ENCODE peak calls at places on chromosome 6, in ten cellular contexts. B, G, Q, U, F, E, O, S, H and Z are unnamed samples. For H3K9me3, the result is how much of the 10 kb centered on the place peaks cover.

GRCh38 chr6:115894426-115894992 is 166.2 kb downstream of the FRK start:
- DNase-seq in H (no peak), O (no peak), Q (no peak), F (no peak), B (no peak), U (no peak), S (no peak), G (no peak), E (no peak), Z (no peak)

GRCh38 chr6:126335210-126335609 is 4.7 kb upstream of the CENPW start:
- DNase-seq in B (no peak), O (no peak), H (no peak), S (no peak), E (no peak), Q (no peak), U (no peak), G (no peak), F (no peak), Z (no peak)

GRCh38 chr6:18242062-18242851 is 22.1 kb downstream of the DEK start:
- DNase-seq in U (no peak), H (no peak), S (no peak), G (no peak), O (no peak), B (no peak), Q (peak), F (no peak), E (peak), Z (no peak)

GRCh38 chr6:45478235-45478634 is 100.5 kb upstream of the SUPT3H start:
- DNase-seq in B (no peak), O (no peak), E (peak), F (no peak), U (no peak), S (no peak), G (no peak), H (no peak), Q (no peak), Z (no peak)

GRCh38 chr6:30735668-30736314 is 6.7 kb downstream of the FLOT1 start:
- DNase-seq in O (no peak), F (no peak), B (no peak), S (no peak), H (no peak), E (no peak), Q (no peak), U (no peak), G (no peak), Z (no peak)

GRCh38 chr6:356828-357251 is 34.7 kb upstream of the IRF4 start:
- DNase-seq in E (no peak), F (no peak), H (peak), B (peak), S (no peak), O (no peak), Q (no peak), G (no peak), U (no peak), Z (no peak)

GRCh38 chr6:15152720-15153119 is 93.1 kb upstream of the JARID2 start:
- DNase-seq in U (no peak), F (no peak), H (no peak), O (peak), E (no peak), G (no peak), S (no peak), Q (no peak), B (no peak), Z (no peak)

GRCh38 chr6:145815351-145815772 is 767 bp upstream of the FBXO30 start:
- DNase-seq in E (peak), S (peak), B (no peak), G (no peak), H (no peak), U (no peak), F (peak), O (peak), Q (no peak), Z (peak)

GRCh38 chr6:164097557-164098398 is 683.3 kb downstream of the QKI start:
- DNase-seq in H (no peak), F (no peak), O (peak), E (peak), B (no peak), G (no peak), U (no peak), Q (peak), S (peak), Z (peak)

GRCh38 chr6:113306552-113307145 is 550.5 kb upstream of the MARCKS start:
- DNase-seq in Q (peak), H (peak), F (peak), B (peak), U (peak), G (peak), E (no peak), O (peak), S (peak), Z (peak)

GRCh38 chr6:6674872-6675271 is 86.4 kb downstream of the LY86 start:
- DNase-seq in S (peak), B (no peak), F (no peak), G (no peak), H (no peak), O (peak), U (no peak), E (no peak), Q (no peak), Z (no peak)

GRCh38 chr6:56349196-56349595 is 101.8 kb upstream of the COL21A1 start:
- DNase-seq in B (no peak), U (no peak), O (no peak), F (no peak), H (no peak), G (no peak), Q (no peak), S (no peak), E (peak), Z (no peak)

GRCh38 chr6:79646006-79646405 is 14.9 kb downstream of the SH3BGRL2 start:
- DNase-seq in Q (no peak), B (no peak), S (peak), H (no peak), F (peak), O (no peak), U (no peak), G (no peak), E (no peak), Z (no peak)

GRCh38 chr6:80540700-80541099 is 434.2 kb downstream of the BCKDHB start:
- DNase-seq in Q (no peak), E (peak), B (no peak), S (no peak), H (no peak), O (no peak), U (no peak), G (no peak), F (no peak), Z (no peak)

GRCh38 chr6:43026365-43026764 is 4.9 kb downstream of the RRP36 start:
- DNase-seq in S (no peak), G (no peak), Q (no peak), U (no peak), E (no peak), F (no peak), H (no peak), B (no peak), O (no peak), Z (no peak)

GRCh38 chr6:147689398-147689797 is 180.9 kb downstream of the SAMD5 start:
- DNase-seq in S (no peak), B (no peak), F (no peak), Q (no peak), E (peak), G (no peak), U (no peak), O (no peak), H (no peak), Z (no peak)

GRCh38 chr6:106512048-106512957 is 117.0 kb downstream of the RTN4IP1 start:
- DNase-seq in S (peak), F (peak), Q (peak), G (no peak), E (no peak), U (peak), H (peak), O (peak), B (peak), Z (peak)

GRCh38 chr6:2764610-2765165 is 505 bp upstream of the WRNIP1 start:
- DNase-seq in E (peak), O (peak), F (peak), S (no peak), U (no peak), B (peak), H (peak), G (no peak), Q (peak), Z (no peak)

GRCh38 chr6:87702589-87702945 is 534 bp upstream of the AKIRIN2 start:
- DNase-seq in E (peak), Q (peak), G (no peak), F (no peak), B (no peak), S (no peak), H (no peak), U (no peak), O (peak), Z (no peak)

GRCh38 chr6:129774697-129775447 is 64.9 kb upstream of the ARHGAP18 start:
- DNase-seq in B (peak), O (peak), Q (peak), F (peak), G (peak), S (peak), U (peak), H (peak), E (peak), Z (peak)

GRCh38 chr6:140138311-140138994 is 764.0 kb upstream of the CITED2 start:
- DNase-seq in O (no peak), F (no peak), G (no peak), E (no peak), B (no peak), S (no peak), Q (no peak), U (no peak), H (no peak), Z (no peak)

GRCh38 chr6:20211037-20211940 is 980 bp downstream of the MBOAT1 start:
- DNase-seq in E (peak), U (no peak), F (peak), H (no peak), O (no peak), Q (no peak), B (no peak), S (peak), G (no peak), Z (no peak)

GRCh38 chr6:18515767-18516166 is 128.6 kb downstream of the RNF144B start:
- DNase-seq in H (no peak), Q (no peak), S (no peak), G (no peak), O (no peak), B (no peak), F (no peak), E (no peak), U (no peak), Z (no peak)

GRCh38 chr6:47308674-47309325 is 905 bp downstream of the TNFRSF21 start:
- DNase-seq in H (peak), B (peak), O (peak), F (no peak), U (no peak), S (peak), G (no peak), Q (no peak), E (peak), Z (peak)

GRCh38 chr6:15922510-15923307 is 206.2 kb upstream of the MYLIP start:
- DNase-seq in F (no peak), B (no peak), Q (no peak), O (no peak), S (no peak), G (no peak), H (no peak), E (no peak), U (no peak), Z (no peak)

GRCh38 chr6:109901976-109902375 is 76.1 kb upstream of the GPR6 start:
- DNase-seq in B (no peak), S (no peak), Q (no peak), F (no peak), E (no peak), U (no peak), O (no peak), G (no peak), H (no peak), Z (no peak)

GRCh38 chr6:147000545-147001488 is 203.4 kb upstream of the STXBP5 start:
- DNase-seq in U (no peak), B (no peak), S (no peak), E (peak), Q (no peak), H (no peak), F (no peak), G (no peak), O (no peak), Z (no peak)

GRCh38 chr6:136604928-136605485 is 54.8 kb upstream of the MAP7 start:
- DNase-seq in H (no peak), Q (no peak), O (no peak), S (no peak), B (no peak), E (no peak), U (no peak), G (no peak), F (no peak), Z (no peak)

GRCh38 chr6:26088344-26088743 is 1.1 kb downstream of the HFE start:
- DNase-seq in U (no peak), Q (no peak), B (no peak), O (no peak), G (no peak), F (no peak), S (no peak), H (no peak), E (no peak), Z (no peak)

GRCh38 chr6:12010635-12011275 is 1.4 kb upstream of the HIVEP1 start:
- DNase-seq in H (peak), U (peak), Q (peak), E (no peak), G (no peak), O (peak), F (no peak), B (peak), S (peak), Z (peak)

GRCh38 chr6:150622941-150623874 is 23.5 kb downstream of the PLEKHG1 start:
- DNase-seq in H (no peak), E (no peak), S (no peak), U (no peak), F (no peak), B (no peak), G (no peak), O (no peak), Q (no peak), Z (no peak)

DNA sequence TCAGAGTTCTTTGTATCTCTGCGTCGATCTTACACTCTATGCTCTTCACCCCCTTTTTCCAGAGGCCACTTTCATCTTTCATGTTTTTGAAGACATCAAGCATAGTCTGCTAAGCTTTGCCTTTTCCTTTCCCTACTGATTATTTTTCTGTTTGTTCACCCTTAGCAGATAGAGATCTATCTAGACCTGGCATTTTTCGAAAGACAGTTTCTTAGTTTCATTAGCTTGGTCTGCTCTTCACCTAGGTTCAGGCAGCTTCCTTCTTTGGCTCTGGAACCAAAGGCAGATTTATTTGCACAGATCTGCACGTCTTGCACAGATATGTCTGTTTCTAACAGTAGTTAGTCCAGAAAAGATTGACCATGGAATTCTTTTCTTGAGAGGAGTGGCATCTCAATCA is 122.7 kb upstream of the HS3ST5 start:
- DNase-seq in E (no peak), U (no peak), Q (no peak), H (no peak), B (no peak), F (no peak), O (no peak), G (no peak), S (no peak), Z (no peak)
- TF ChIP-seq CTCF in E (no peak), U (no peak), Q (no peak), H (no peak), B (no peak), F (no peak), O (no peak), G (no peak), S (no peak), Z (no peak)

GRCh38 chr6:40205004-40205403 is 270.7 kb upstream of the MOCS1 start:
- DNase-seq in B (no peak), G (no peak), H (no peak), U (no peak), Q (no peak), E (no peak), S (no peak), O (no peak), F (no peak), Z (no peak)
- H3K9me3 ChIP-seq in B (under half), G (under half), H (under half), U (under half), Q (under half), E (under half), S (under half), O (under half), F (under half), Z (half or more)

GRCh38 chr6:143543435-143543834 is 31.9 kb upstream of the FUCA2 start:
- DNase-seq in G (no peak), U (no peak), O (no peak), F (no peak), H (no peak), E (no peak), B (no peak), S (no peak), Q (no peak), Z (no peak)
- H3K27ac ChIP-seq in G (no peak), U (no peak), O (no peak), F (no peak), H (no peak), E (no peak), B (no peak), S (no peak), Q (no peak), Z (no peak)

DNA sequence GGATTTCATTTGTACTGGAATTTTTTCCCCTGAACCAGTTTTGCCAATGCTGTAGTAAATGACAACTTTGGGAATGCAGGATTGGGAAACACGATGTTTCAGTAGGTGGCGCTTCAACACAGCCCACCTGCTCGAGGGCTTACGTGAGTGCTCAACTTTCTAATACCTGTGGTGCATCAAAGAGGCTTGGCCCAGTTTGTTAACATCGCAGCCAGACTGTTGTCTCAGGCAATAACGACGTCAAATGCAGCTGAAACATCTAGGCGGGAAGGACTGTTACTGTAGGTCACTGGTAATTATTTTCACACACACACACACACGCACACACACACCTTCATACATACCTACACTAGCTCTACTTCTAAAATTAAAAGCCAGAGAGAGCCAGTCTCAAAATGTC is 815.5 kb upstream of the SLC35B3 start:
- DNase-seq in E (peak), B (no peak), U (no peak), S (peak), O (peak), F (no peak), Q (no peak), H (no peak), G (peak), Z (peak)
- TF ChIP-seq CTCF in E (peak), B (peak), U (no peak), S (peak), O (peak), F (peak), Q (no peak), H (peak), G (peak), Z (peak)

GRCh38 chr6:168014406-168014959 is 17.0 kb downstream of the KIF25 start:
- DNase-seq in U (no peak), F (no peak), E (no peak), H (no peak), O (no peak), B (no peak), Q (no peak), G (no peak), S (no peak), Z (no peak)
- H3K9me3 ChIP-seq in U (under half), F (under half), E (under half), H (under half), O (under half), B (under half), Q (under half), G (under half), S (under half), Z (under half)